ENCODE peak calls at places on chromosomes 7 and 10, in ten cellular contexts. One of them, this sample, is unnamed. For H3K4me1, the result is how much of the 10 kb centered on the place peaks cover.

GRCh38 chr10:128105383-128105782 is 20.8 kb downstream of the MKI67 start:
- DNase-seq in A673: no peak
- DNase-seq in body of pancreas: no peak
- DNase-seq in Peyer's patch: no peak
- DNase-seq in GM23248: no peak
- DNase-seq in sigmoid colon: no peak
- DNase-seq in uterus: no peak
- DNase-seq in left ventricle myocardium inferior: no peak
- DNase-seq in hepatocyte: no peak
- DNase-seq in thyroid gland: no peak
- DNase-seq in this sample: no peak

GRCh38 chr7:96823274-96823673 is 113.6 kb upstream of the SEM1 start:
- DNase-seq in Peyer's patch: no peak
- DNase-seq in hepatocyte: no peak
- DNase-seq in left ventricle myocardium inferior: no peak
- DNase-seq in thyroid gland: no peak
- DNase-seq in GM23248: peak
- DNase-seq in sigmoid colon: no peak
- DNase-seq in uterus: no peak
- DNase-seq in A673: peak
- DNase-seq in body of pancreas: no peak
- DNase-seq in this sample: no peak

GRCh38 chr10:74991435-74991834 is 120.0 kb upstream of the SAMD8 start:
- DNase-seq in left ventricle myocardium inferior: no peak
- DNase-seq in sigmoid colon: no peak
- DNase-seq in GM23248: peak
- DNase-seq in Peyer's patch: no peak
- DNase-seq in uterus: no peak
- DNase-seq in body of pancreas: no peak
- DNase-seq in hepatocyte: peak
- DNase-seq in thyroid gland: no peak
- DNase-seq in A673: peak
- DNase-seq in this sample: no peak

GRCh38 chr7:45256775-45257174 is 99.2 kb downstream of the RAMP3 start:
- DNase-seq in body of pancreas: no peak
- DNase-seq in left ventricle myocardium inferior: no peak
- DNase-seq in GM23248: no peak
- DNase-seq in hepatocyte: no peak
- DNase-seq in uterus: no peak
- DNase-seq in thyroid gland: no peak
- DNase-seq in Peyer's patch: no peak
- DNase-seq in sigmoid colon: no peak
- DNase-seq in A673: no peak
- DNase-seq in this sample: no peak

GRCh38 chr7:139918488-139918887 is 89.4 kb downstream of the TBXAS1 start:
- DNase-seq in thyroid gland: no peak
- DNase-seq in hepatocyte: no peak
- DNase-seq in Peyer's patch: no peak
- DNase-seq in body of pancreas: peak
- DNase-seq in A673: no peak
- DNase-seq in uterus: no peak
- DNase-seq in sigmoid colon: no peak
- DNase-seq in GM23248: no peak
- DNase-seq in left ventricle myocardium inferior: peak
- DNase-seq in this sample: no peak

GRCh38 chr7:134920026-134920758 is 66.1 kb upstream of the AGBL3 start:
- DNase-seq in body of pancreas: no peak
- DNase-seq in hepatocyte: peak
- DNase-seq in left ventricle myocardium inferior: no peak
- DNase-seq in GM23248: peak
- DNase-seq in thyroid gland: no peak
- DNase-seq in sigmoid colon: no peak
- DNase-seq in A673: peak
- DNase-seq in uterus: no peak
- DNase-seq in Peyer's patch: no peak
- DNase-seq in this sample: no peak

GRCh38 chr10:3203972-3204371 is 31.4 kb upstream of the PITRM1 start:
- DNase-seq in body of pancreas: no peak
- DNase-seq in A673: no peak
- DNase-seq in hepatocyte: no peak
- DNase-seq in GM23248: no peak
- DNase-seq in sigmoid colon: no peak
- DNase-seq in Peyer's patch: no peak
- DNase-seq in left ventricle myocardium inferior: no peak
- DNase-seq in thyroid gland: no peak
- DNase-seq in uterus: no peak
- DNase-seq in this sample: no peak

GRCh38 chr10:133289761-133290160 is 13.1 kb upstream of the ADAM8 start:
- DNase-seq in hepatocyte: no peak
- DNase-seq in thyroid gland: no peak
- DNase-seq in sigmoid colon: no peak
- DNase-seq in uterus: no peak
- DNase-seq in left ventricle myocardium inferior: no peak
- DNase-seq in Peyer's patch: no peak
- DNase-seq in body of pancreas: no peak
- DNase-seq in A673: no peak
- DNase-seq in GM23248: no peak
- DNase-seq in this sample: no peak

GRCh38 chr7:64223366-64223765 is 4.9 kb upstream of the ZNF679 start:
- DNase-seq in Peyer's patch: no peak
- DNase-seq in uterus: no peak
- DNase-seq in left ventricle myocardium inferior: no peak
- DNase-seq in sigmoid colon: no peak
- DNase-seq in A673: no peak
- DNase-seq in thyroid gland: no peak
- DNase-seq in body of pancreas: no peak
- DNase-seq in hepatocyte: no peak
- DNase-seq in GM23248: no peak
- DNase-seq in this sample: no peak
- H3K4me3 ChIP-seq in Peyer's patch: no peak
- H3K4me3 ChIP-seq in uterus: no peak
- H3K4me3 ChIP-seq in left ventricle myocardium inferior: no peak
- H3K4me3 ChIP-seq in sigmoid colon: no peak
- H3K4me3 ChIP-seq in A673: no peak
- H3K4me3 ChIP-seq in thyroid gland: no peak
- H3K4me3 ChIP-seq in body of pancreas: no peak
- H3K4me3 ChIP-seq in hepatocyte: no peak
- H3K4me3 ChIP-seq in GM23248: no peak
- H3K4me3 ChIP-seq in this sample: no peak

DNA sequence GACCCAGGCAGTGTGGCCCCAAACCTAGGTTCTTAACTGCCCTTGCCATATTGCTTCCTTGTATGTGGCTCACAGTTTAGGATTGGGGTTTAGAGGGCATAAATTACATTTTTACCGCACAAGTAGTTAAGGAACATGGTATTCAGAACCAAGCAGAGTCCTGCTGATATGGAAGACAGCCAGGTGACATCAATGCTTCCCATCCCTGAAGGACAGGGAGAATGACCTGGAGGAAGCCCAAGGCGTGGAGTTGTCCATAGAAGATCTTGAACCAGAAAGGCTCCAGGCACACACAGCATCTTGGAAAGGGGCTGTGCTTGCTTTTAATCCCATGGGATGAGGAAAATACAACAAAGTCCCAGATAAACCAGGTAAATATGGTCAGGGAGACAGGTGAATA is 48.3 kb downstream of the ATXN7L1 start:
- DNase-seq in GM23248: no peak
- DNase-seq in uterus: no peak
- DNase-seq in A673: no peak
- DNase-seq in thyroid gland: no peak
- DNase-seq in hepatocyte: no peak
- DNase-seq in body of pancreas: no peak
- DNase-seq in Peyer's patch: no peak
- DNase-seq in sigmoid colon: no peak
- DNase-seq in left ventricle myocardium inferior: no peak
- DNase-seq in this sample: no peak
- H3K4me1 ChIP-seq in GM23248: under half
- H3K4me1 ChIP-seq in uterus: under half
- H3K4me1 ChIP-seq in A673: under half
- H3K4me1 ChIP-seq in thyroid gland: under half
- H3K4me1 ChIP-seq in hepatocyte: under half
- H3K4me1 ChIP-seq in body of pancreas: under half
- H3K4me1 ChIP-seq in Peyer's patch: under half
- H3K4me1 ChIP-seq in sigmoid colon: under half
- H3K4me1 ChIP-seq in left ventricle myocardium inferior: under half
- H3K4me1 ChIP-seq in this sample: under half

GRCh38 chr10:60940435-60940834 is 3.5 kb downstream of the RHOBTB1 start:
- DNase-seq in thyroid gland: no peak
- DNase-seq in sigmoid colon: no peak
- DNase-seq in A673: no peak
- DNase-seq in GM23248: peak
- DNase-seq in Peyer's patch: no peak
- DNase-seq in uterus: no peak
- DNase-seq in hepatocyte: no peak
- DNase-seq in left ventricle myocardium inferior: no peak
- DNase-seq in body of pancreas: no peak
- DNase-seq in this sample: no peak

GRCh38 chr10:60942604-60943269 is 1.2 kb downstream of the RHOBTB1 start:
- DNase-seq in body of pancreas: peak
- DNase-seq in Peyer's patch: peak
- DNase-seq in hepatocyte: peak
- DNase-seq in A673: no peak
- DNase-seq in GM23248: peak
- DNase-seq in uterus: peak
- DNase-seq in sigmoid colon: peak
- DNase-seq in left ventricle myocardium inferior: peak
- DNase-seq in thyroid gland: peak
- DNase-seq in this sample: peak

GRCh38 chr10:60943372-60944158 is 420 bp downstream of the RHOBTB1 start:
- DNase-seq in GM23248: peak
- DNase-seq in A673: peak
- DNase-seq in thyroid gland: peak
- DNase-seq in uterus: peak
- DNase-seq in Peyer's patch: peak
- DNase-seq in hepatocyte: peak
- DNase-seq in sigmoid colon: peak
- DNase-seq in body of pancreas: peak
- DNase-seq in left ventricle myocardium inferior: peak
- DNase-seq in this sample: peak

GRCh38 chr10:60944159-60944909 is at the start of gene RHOBTB1:
- DNase-seq in left ventricle myocardium inferior: peak
- DNase-seq in sigmoid colon: peak
- DNase-seq in hepatocyte: peak
- DNase-seq in A673: peak
- DNase-seq in body of pancreas: peak
- DNase-seq in thyroid gland: peak
- DNase-seq in GM23248: peak
- DNase-seq in uterus: peak
- DNase-seq in Peyer's patch: peak
- DNase-seq in this sample: peak

GRCh38 chr10:60942134-60942533 is 1.9 kb downstream of the RHOBTB1 start:
- DNase-seq in thyroid gland: no peak
- DNase-seq in hepatocyte: no peak
- DNase-seq in body of pancreas: no peak
- DNase-seq in sigmoid colon: no peak
- DNase-seq in Peyer's patch: no peak
- DNase-seq in A673: no peak
- DNase-seq in GM23248: no peak
- DNase-seq in uterus: no peak
- DNase-seq in left ventricle myocardium inferior: no peak
- DNase-seq in this sample: no peak
- H3K4me3 ChIP-seq in thyroid gland: no peak
- H3K4me3 ChIP-seq in hepatocyte: peak
- H3K4me3 ChIP-seq in body of pancreas: no peak
- H3K4me3 ChIP-seq in sigmoid colon: peak
- H3K4me3 ChIP-seq in Peyer's patch: no peak
- H3K4me3 ChIP-seq in A673: peak
- H3K4me3 ChIP-seq in GM23248: peak
- H3K4me3 ChIP-seq in uterus: peak
- H3K4me3 ChIP-seq in left ventricle myocardium inferior: peak
- H3K4me3 ChIP-seq in this sample: no peak

GRCh38 chr10:119374236-119374635 is 166.9 kb downstream of the GRK5 start:
- DNase-seq in GM23248: no peak
- DNase-seq in uterus: no peak
- DNase-seq in hepatocyte: no peak
- DNase-seq in thyroid gland: no peak
- DNase-seq in sigmoid colon: no peak
- DNase-seq in Peyer's patch: no peak
- DNase-seq in left ventricle myocardium inferior: no peak
- DNase-seq in A673: no peak
- DNase-seq in body of pancreas: no peak
- DNase-seq in this sample: no peak
- H3K4me1 ChIP-seq in GM23248: under half
- H3K4me1 ChIP-seq in uterus: under half
- H3K4me1 ChIP-seq in hepatocyte: under half
- H3K4me1 ChIP-seq in thyroid gland: half or more
- H3K4me1 ChIP-seq in sigmoid colon: under half
- H3K4me1 ChIP-seq in Peyer's patch: under half
- H3K4me1 ChIP-seq in left ventricle myocardium inferior: half or more
- H3K4me1 ChIP-seq in A673: under half
- H3K4me1 ChIP-seq in body of pancreas: under half
- H3K4me1 ChIP-seq in this sample: under half

GRCh38 chr7:155808551-155809331 is 3.5 kb downstream of the SHH start:
- DNase-seq in body of pancreas: no peak
- DNase-seq in Peyer's patch: no peak
- DNase-seq in sigmoid colon: no peak
- DNase-seq in uterus: no peak
- DNase-seq in GM23248: no peak
- DNase-seq in left ventricle myocardium inferior: no peak
- DNase-seq in hepatocyte: peak
- DNase-seq in thyroid gland: peak
- DNase-seq in A673: no peak
- DNase-seq in this sample: peak
- H3K4me3 ChIP-seq in body of pancreas: no peak
- H3K4me3 ChIP-seq in Peyer's patch: no peak
- H3K4me3 ChIP-seq in sigmoid colon: peak
- H3K4me3 ChIP-seq in uterus: no peak
- H3K4me3 ChIP-seq in GM23248: no peak
- H3K4me3 ChIP-seq in left ventricle myocardium inferior: peak
- H3K4me3 ChIP-seq in hepatocyte: peak
- H3K4me3 ChIP-seq in thyroid gland: no peak
- H3K4me3 ChIP-seq in A673: no peak
- H3K4me3 ChIP-seq in this sample: peak

DNA sequence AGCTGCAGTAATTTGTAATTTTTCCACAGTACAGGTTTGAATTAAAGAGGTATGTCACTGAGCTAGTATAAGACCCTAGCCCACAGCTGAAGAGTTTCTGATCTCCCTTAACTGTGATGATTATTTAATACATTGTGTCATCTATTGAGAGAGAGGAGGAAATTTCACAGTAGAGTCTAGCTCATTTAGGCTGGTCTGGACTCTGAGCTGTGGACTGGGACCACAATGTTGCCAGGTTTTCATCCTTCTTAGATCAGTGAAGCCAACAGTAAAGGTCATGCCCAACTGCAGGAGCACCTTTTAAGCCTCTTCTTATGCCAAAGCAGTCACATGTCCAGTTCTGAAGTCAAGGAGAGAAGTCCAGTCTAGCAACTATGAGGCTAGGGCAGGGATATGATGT is 8.9 kb downstream of the TES start:
- DNase-seq in body of pancreas: no peak
- DNase-seq in GM23248: no peak
- DNase-seq in left ventricle myocardium inferior: no peak
- DNase-seq in sigmoid colon: no peak
- DNase-seq in hepatocyte: no peak
- DNase-seq in Peyer's patch: no peak
- DNase-seq in uterus: no peak
- DNase-seq in thyroid gland: no peak
- DNase-seq in A673: no peak
- DNase-seq in this sample: no peak
- H3K4me1 ChIP-seq in body of pancreas: under half
- H3K4me1 ChIP-seq in GM23248: under half
- H3K4me1 ChIP-seq in left ventricle myocardium inferior: under half
- H3K4me1 ChIP-seq in sigmoid colon: half or more
- H3K4me1 ChIP-seq in hepatocyte: under half
- H3K4me1 ChIP-seq in Peyer's patch: under half
- H3K4me1 ChIP-seq in uterus: under half
- H3K4me1 ChIP-seq in thyroid gland: under half
- H3K4me1 ChIP-seq in A673: half or more
- H3K4me1 ChIP-seq in this sample: under half